ENCODE peak calls at places on chromosomes 13 and 19, in six cellular contexts. K, Z, Q, X, V and B are unnamed samples.

GRCh38 chr13:27975579-27976361 is 6.7 kb upstream of the CDX2 start:
- DNase-seq in Q (no peak), X (peak), V (no peak), Z (no peak), K (peak), B (no peak)

GRCh38 chr19:19385900-19386339 is 19.6 kb upstream of the GATAD2A start:
- DNase-seq in V (no peak), Q (no peak), Z (no peak), X (peak), K (no peak), B (peak)

GRCh38 chr13:105799155-105799554 is 736.3 kb downstream of the EFNB2 start:
- DNase-seq in X (no peak), V (no peak), K (no peak), Z (no peak), Q (no peak), B (no peak)

GRCh38 chr19:18112989-18113478 is 15.5 kb downstream of the MAST3 start:
- DNase-seq in Q (peak), V (peak), X (peak), K (peak), Z (no peak), B (peak)

GRCh38 chr19:30158893-30159245 is 213.3 kb upstream of the ZNF536 start:
- DNase-seq in K (no peak), V (no peak), X (no peak), Z (no peak), Q (no peak), B (no peak)

GRCh38 chr13:47858678-47859050 is 142.4 kb downstream of the SUCLA2 start:
- DNase-seq in Q (no peak), K (no peak), X (no peak), Z (no peak), V (no peak), B (no peak)

GRCh38 chr13:48818495-48818961 is 157.2 kb upstream of the FNDC3A start:
- DNase-seq in Z (no peak), X (no peak), V (no peak), K (no peak), Q (no peak), B (no peak)

GRCh38 chr19:30325657-30326056 is 46.5 kb upstream of the ZNF536 start:
- DNase-seq in K (no peak), V (no peak), Q (no peak), Z (no peak), X (no peak), B (no peak)

GRCh38 chr19:46745521-46746280 is at the start of gene FKRP:
- DNase-seq in K (peak), Q (peak), V (no peak), X (no peak), Z (no peak), B (peak)

GRCh38 chr13:89565711-89566110 is 1781.8 kb upstream of the MIR17HG start:
- DNase-seq in Z (no peak), V (no peak), K (no peak), Q (no peak), X (no peak), B (no peak)

GRCh38 chr19:55504252-55504603 is 16.0 kb downstream of the SSC5D start:
- DNase-seq in K (no peak), Q (no peak), V (no peak), Z (no peak), X (no peak), B (no peak)

GRCh38 chr13:92549275-92549674 is 677.3 kb upstream of the GPC6 start:
- DNase-seq in Z (no peak), X (no peak), K (no peak), Q (no peak), V (no peak), B (no peak)

GRCh38 chr19:14333101-14333871 is 48.0 kb upstream of the ADGRE5 start:
- DNase-seq in K (peak), Z (no peak), Q (peak), X (peak), V (no peak), B (no peak)

GRCh38 chr19:35462476-35462953 is 14.5 kb downstream of the FFAR2 start:
- DNase-seq in K (no peak), Z (peak), Q (no peak), X (no peak), V (no peak), B (peak)

GRCh38 chr13:113914333-113915011 is 50.6 kb upstream of the GAS6 start:
- DNase-seq in Z (no peak), V (no peak), K (no peak), Q (no peak), X (no peak), B (no peak)

GRCh38 chr19:12721656-12722565 is 1.8 kb downstream of the TNPO2 start:
- DNase-seq in Z (no peak), Q (peak), K (peak), X (peak), V (peak), B (peak)

GRCh38 chr19:46412034-46412982 is 1.1 kb downstream of the CCDC8 start:
- DNase-seq in Z (no peak), K (no peak), X (no peak), V (no peak), Q (peak), B (no peak)

GRCh38 chr19:34888091-34888490 is 38.6 kb upstream of the ZNF30 start:
- DNase-seq in X (no peak), Z (no peak), V (peak), K (no peak), Q (no peak), B (no peak)

GRCh38 chr19:3279306-3279705 is 54.8 kb downstream of the CELF5 start:
- DNase-seq in Q (no peak), Z (no peak), V (no peak), X (no peak), K (no peak), B (no peak)

GRCh38 chr19:32186542-32187330 is 158.7 kb upstream of the ZNF507 start:
- DNase-seq in V (no peak), Z (no peak), K (no peak), Q (no peak), X (no peak), B (no peak)

GRCh38 chr19:18304194-18304495 is 18.7 kb downstream of the LSM4 start:
- DNase-seq in V (no peak), K (no peak), X (no peak), Q (no peak), Z (no peak), B (peak)

GRCh38 chr19:34808566-34808965 is 35.6 kb upstream of the ZNF599 start:
- DNase-seq in Q (no peak), Z (no peak), X (no peak), K (no peak), V (no peak), B (no peak)

GRCh38 chr19:53865918-53866696 is 1.6 kb upstream of the MYADM start:
- DNase-seq in Q (peak), V (peak), K (peak), X (peak), Z (no peak), B (peak)

GRCh38 chr13:106095919-106096318 is 439.5 kb downstream of the EFNB2 start:
- DNase-seq in Z (no peak), Q (no peak), V (no peak), K (no peak), X (no peak), B (no peak)

GRCh38 chr19:53659292-53659691 is 27.5 kb downstream of the DPRX start:
- DNase-seq in X (peak), K (peak), Q (peak), V (peak), Z (no peak), B (no peak)

GRCh38 chr19:55117063-55117635 is 288 bp downstream of the PPP1R12C start:
- DNase-seq in Q (no peak), X (no peak), Z (no peak), K (no peak), V (no peak), B (no peak)

GRCh38 chr13:50156722-50157121 is 141.5 kb downstream of the KCNRG start:
- DNase-seq in V (peak), K (no peak), Z (no peak), X (no peak), Q (no peak), B (no peak)

GRCh38 chr13:112117955-112118302 is 51.0 kb downstream of the SOX1 start:
- DNase-seq in K (no peak), X (no peak), Q (no peak), V (no peak), Z (no peak), B (no peak)

DNA sequence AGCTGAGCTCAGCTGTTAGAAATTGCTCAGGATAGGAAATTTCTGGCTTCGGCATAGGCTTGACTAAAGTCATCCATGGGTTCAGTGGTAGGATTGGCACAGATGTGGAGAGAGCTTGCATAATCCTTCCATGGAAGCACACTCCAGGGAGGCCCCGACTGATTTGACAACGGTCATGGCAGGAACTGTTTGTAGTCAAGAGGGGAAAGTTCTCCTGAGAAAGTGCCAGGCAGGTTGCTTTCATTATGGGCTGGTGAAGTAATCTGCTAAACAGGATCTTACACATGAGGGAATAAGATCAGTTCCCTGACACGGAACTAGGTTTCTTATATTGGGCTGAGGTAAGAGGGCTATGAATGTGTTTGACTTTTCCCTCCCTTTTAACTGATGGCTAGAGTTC is 120.1 kb downstream of the RGCC start:
- DNase-seq in V (no peak), Q (no peak), Z (no peak), K (no peak), X (no peak), B (peak)
- TF ChIP-seq POLR2AphosphoS5 in V (no peak), Q (no peak), Z (no peak), K (no peak), X (no peak), B (no peak)

DNA sequence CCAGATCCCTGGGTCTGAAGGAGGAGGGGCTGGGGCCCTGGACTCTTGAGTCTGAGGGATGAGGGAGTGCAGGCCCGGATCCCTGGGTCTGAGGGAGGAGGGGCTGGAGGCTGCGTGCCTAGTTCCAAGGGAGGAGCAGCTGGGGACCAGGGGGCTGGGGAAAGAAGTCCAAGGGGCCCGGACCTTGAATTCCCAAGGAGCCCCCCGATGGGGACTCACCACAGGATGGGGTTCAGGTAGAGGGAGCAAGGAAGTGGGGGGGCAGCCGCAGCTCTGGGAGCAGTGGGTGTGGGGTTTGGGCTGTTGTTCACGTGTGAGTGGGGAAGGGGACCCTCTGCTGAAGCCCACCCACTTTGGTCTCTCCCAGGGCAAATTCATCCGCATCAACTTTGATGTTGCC is 23.1 kb downstream of the MYH14 start:
- DNase-seq in K (no peak), Z (no peak), Q (no peak), X (no peak), V (no peak), B (no peak)
- H3K27ac ChIP-seq in K (no peak), Z (no peak), Q (no peak), X (no peak), V (no peak), B (no peak)

DNA sequence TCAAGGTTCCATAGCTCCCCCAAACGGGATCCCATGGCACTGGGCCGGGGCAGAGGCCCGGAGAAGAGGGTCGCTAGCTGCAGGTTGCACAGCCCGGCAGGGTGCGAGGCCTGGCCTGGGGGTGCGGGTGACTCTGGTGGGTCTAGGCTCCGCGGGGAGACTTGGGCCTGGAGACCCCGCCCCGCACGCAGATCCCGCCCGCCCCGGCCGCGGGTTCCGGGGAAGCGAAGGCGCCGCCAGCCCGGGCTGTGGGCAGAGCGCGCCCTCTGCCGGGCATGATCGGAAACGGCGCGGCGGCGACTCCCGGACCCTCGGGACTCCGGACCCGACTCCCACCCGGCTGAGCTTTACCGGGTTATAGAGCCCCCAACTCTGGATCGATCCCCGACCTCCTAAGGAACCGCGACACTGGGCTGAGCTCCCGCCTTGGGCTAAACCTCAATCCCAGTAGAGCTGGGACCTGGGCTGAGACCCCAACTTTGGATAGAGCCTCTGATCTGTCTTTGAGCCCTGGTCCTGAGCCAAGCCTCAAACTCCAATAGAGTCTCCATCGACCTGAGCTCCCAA is 3.1 kb upstream of the TNFAIP8L1 start:
- DNase-seq in X (peak), Z (no peak), V (no peak), Q (peak), K (peak), B (peak)
- TF ChIP-seq GABPA in X (no peak), Z (no peak), V (no peak), Q (no peak), K (no peak), B (no peak)

DNA sequence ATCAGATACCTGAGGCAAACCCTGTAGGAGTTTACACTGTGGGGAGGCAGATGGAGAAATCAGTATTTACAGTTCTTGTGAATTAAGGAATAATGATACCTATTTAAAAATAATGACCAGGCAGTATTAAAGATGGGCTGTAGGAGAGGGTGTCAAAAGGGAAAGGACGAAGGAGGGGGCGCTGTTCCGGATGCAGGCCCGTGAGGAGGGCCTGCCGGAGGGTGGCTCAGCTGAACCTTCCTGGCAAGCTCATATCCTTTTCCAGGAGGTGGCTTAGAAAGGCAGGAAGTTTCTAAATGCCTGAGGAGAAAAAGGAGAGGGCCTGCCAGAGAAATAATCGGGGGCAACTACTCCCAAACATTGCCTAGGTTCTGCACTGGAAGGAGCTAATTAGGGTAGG is 46.6 kb downstream of the MBNL2 start:
- DNase-seq in Q (no peak), K (no peak), X (no peak), V (no peak), Z (no peak), B (no peak)
- TF ChIP-seq POLR2AphosphoS5 in Q (no peak), K (peak), X (no peak), V (no peak), Z (no peak), B (no peak)

GRCh38 chr13:21466527-21466926 is 7.4 kb upstream of the ZDHHC20 start:
- DNase-seq in V (no peak), Z (no peak), K (no peak), X (no peak), Q (no peak), B (no peak)
- H3K27ac ChIP-seq in V (no peak), Z (no peak), K (no peak), X (no peak), Q (no peak), B (no peak)

GRCh38 chr13:22198001-22198400 is 527.1 kb downstream of the FGF9 start:
- DNase-seq in Q (no peak), V (no peak), X (no peak), Z (no peak), K (no peak), B (no peak)
- TF ChIP-seq GABPA in Q (no peak), V (no peak), X (no peak), Z (no peak), K (no peak), B (no peak)